ENCODE peak calls at places on chromosomes 1 and 21, in seven cellular contexts. T is breast epithelium, S is uterus, H is body of pancreas, V is transverse colon, E is upper lobe of left lung, K is H54. W is an unnamed sample.

GRCh38 chr1:92219028-92219427 is 1.3 kb downstream of the C1orf146 start:
- DNase-seq in K (no peak), E (no peak), H (no peak), V (no peak), S (no peak), T (no peak), W (no peak)

GRCh38 chr1:73839922-73840321 is 358.1 kb downstream of the LRRIQ3 start:
- DNase-seq in E (no peak), V (no peak), H (no peak), S (no peak), T (no peak), K (no peak), W (peak)

GRCh38 chr1:40872266-40872665 is 10.1 kb upstream of the CITED4 start:
- DNase-seq in E (no peak), H (no peak), T (no peak), V (no peak), K (no peak), S (no peak), W (no peak)

GRCh38 chr1:208329291-208329690 is 85.1 kb upstream of the PLXNA2 start:
- DNase-seq in V (no peak), E (no peak), S (no peak), H (no peak), T (no peak), K (no peak), W (no peak)

GRCh38 chr1:111738436-111739221 is 566 bp downstream of the INKA2 start:
- DNase-seq in H (peak), E (peak), T (peak), S (peak), V (peak), K (peak), W (peak)

GRCh38 chr1:234998174-234998741 is 130.4 kb downstream of the TOMM20 start:
- DNase-seq in E (no peak), T (peak), S (peak), K (no peak), H (no peak), V (peak), W (no peak)

GRCh38 chr1:7534061-7534825 is 236.9 kb upstream of the VAMP3 start:
- DNase-seq in S (no peak), E (no peak), K (no peak), T (no peak), V (no peak), H (no peak), W (no peak)

GRCh38 chr1:178310685-178311105 is 186.1 kb downstream of the CLEC20A start:
- DNase-seq in V (no peak), S (no peak), K (peak), H (peak), E (no peak), T (no peak), W (peak)

GRCh38 chr21:31543191-31543590 is 116.3 kb upstream of the SOD1 start:
- DNase-seq in H (no peak), K (no peak), T (no peak), V (no peak), E (no peak), S (no peak), W (no peak)

GRCh38 chr21:38753114-38754100 is 52.3 kb upstream of the ETS2 start:
- DNase-seq in K (no peak), H (no peak), S (no peak), T (no peak), E (no peak), V (no peak), W (no peak)

GRCh38 chr1:47390843-47391242 is 25.2 kb upstream of the FOXE3 start:
- DNase-seq in V (peak), H (no peak), T (no peak), E (no peak), K (no peak), S (no peak), W (no peak)

GRCh38 chr1:192170196-192170984 is 12.1 kb downstream of the RGS18 start:
- DNase-seq in S (no peak), K (no peak), V (no peak), E (no peak), T (no peak), H (no peak), W (peak)

GRCh38 chr1:178959543-178960460 is 65.9 kb upstream of the FAM20B start:
- DNase-seq in S (no peak), K (no peak), T (no peak), H (no peak), V (no peak), E (no peak), W (no peak)

GRCh38 chr1:192668434-192668983 is 32.6 kb downstream of the RGS13 start:
- DNase-seq in T (no peak), H (no peak), S (no peak), K (no peak), E (no peak), V (peak), W (no peak)

GRCh38 chr1:166307261-166308188 is 140.7 kb upstream of the FAM78B start:
- DNase-seq in E (no peak), S (no peak), H (no peak), K (no peak), V (no peak), T (no peak), W (no peak)

GRCh38 chr1:226838456-226838855 is 32.0 kb upstream of the PSEN2 start:
- DNase-seq in K (no peak), V (no peak), S (no peak), E (no peak), T (no peak), H (no peak), W (no peak)

GRCh38 chr21:17491716-17492414 is 21.0 kb upstream of the CXADR start:
- DNase-seq in H (peak), S (peak), K (peak), E (no peak), V (no peak), T (no peak), W (no peak)

GRCh38 chr1:52268372-52268771 is 97.6 kb downstream of the CC2D1B start:
- DNase-seq in E (no peak), H (no peak), V (no peak), S (no peak), K (no peak), T (no peak), W (no peak)

GRCh38 chr1:151372411-151372934 is at the start of gene SELENBP1:
- DNase-seq in S (peak), V (peak), H (peak), T (peak), E (no peak), K (peak), W (peak)

GRCh38 chr1:93967276-93967675 is 58.0 kb upstream of the GCLM start:
- DNase-seq in V (no peak), K (no peak), S (no peak), H (no peak), T (no peak), E (no peak), W (no peak)

DNA sequence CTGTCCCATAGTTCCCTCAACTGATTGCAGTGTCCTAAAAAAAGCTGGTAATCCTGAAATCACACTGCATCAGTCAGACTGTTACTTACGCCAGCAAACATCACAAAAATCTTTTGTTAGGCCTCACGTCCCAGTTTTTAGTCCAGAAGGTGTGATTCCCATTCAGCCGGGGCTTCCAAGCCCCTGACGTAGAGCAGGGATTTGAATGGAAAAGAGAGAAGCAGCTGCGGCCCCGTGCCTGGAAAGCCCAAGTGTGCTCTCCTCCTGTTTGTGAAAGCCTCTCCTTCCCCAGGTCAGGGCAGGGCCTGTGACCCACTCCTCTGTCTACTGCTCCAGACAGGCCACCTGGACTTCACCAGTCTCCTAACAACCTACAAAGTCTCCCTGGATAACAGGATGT is 20.7 kb downstream of the KCNA10 start:
- DNase-seq in E (no peak), T (no peak), H (no peak), K (no peak), V (no peak), S (no peak), W (no peak)
- TF ChIP-seq POLR2A in E (no peak), T (no peak), H (no peak), K (no peak), V (no peak), S (no peak), W (no peak)

DNA sequence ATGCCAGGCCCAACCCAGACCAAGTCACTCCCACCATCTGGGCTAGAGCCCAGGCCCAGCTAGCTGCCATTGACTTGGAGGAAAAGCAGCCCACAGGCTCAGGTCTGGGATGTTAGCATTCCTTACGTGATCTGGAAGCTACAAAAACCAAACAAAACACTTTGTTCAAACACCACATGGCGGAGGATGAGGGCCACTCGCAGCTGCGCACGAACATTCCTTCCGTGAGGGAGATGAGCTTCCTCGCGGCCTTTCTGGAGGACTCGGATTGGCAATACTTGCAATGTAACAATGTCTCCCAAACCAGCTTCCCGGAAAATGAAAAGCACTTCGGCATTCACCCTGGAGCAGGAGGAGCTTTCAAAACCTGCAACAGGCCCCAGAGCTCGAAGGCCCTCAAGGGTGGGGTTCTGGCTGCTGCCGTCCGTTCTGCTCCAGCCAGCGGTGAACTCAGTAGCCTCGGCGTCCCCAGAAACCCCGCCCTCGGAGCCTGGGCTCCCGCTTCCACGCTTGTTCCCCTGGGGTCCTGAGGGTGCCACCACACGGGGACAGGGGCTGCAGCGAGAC is 40.5 kb downstream of the COL6A1 start:
- DNase-seq in E (peak), K (no peak), V (peak), T (no peak), S (peak), H (no peak), W (no peak)
- TF ChIP-seq POLR2A in E (no peak), K (no peak), V (no peak), T (no peak), S (no peak), H (no peak), W (no peak)

GRCh38 chr1:224730950-224731349 is 114.8 kb downstream of the CNIH3 start:
- DNase-seq in E (no peak), S (no peak), H (no peak), T (no peak), K (no peak), V (no peak), W (peak)

GRCh38 chr1:224733021-224733911 is 117.1 kb downstream of the CNIH3 start:
- DNase-seq in E (peak), K (peak), T (peak), V (no peak), H (no peak), S (no peak), W (no peak)

GRCh38 chr1:224731633-224732032 is 115.5 kb downstream of the CNIH3 start:
- DNase-seq in T (no peak), V (no peak), S (no peak), H (no peak), K (no peak), E (no peak), W (no peak)

GRCh38 chr1:224734261-224734935 is 118.3 kb downstream of the CNIH3 start:
- DNase-seq in T (no peak), H (no peak), S (no peak), K (no peak), E (no peak), V (no peak), W (no peak)

GRCh38 chr1:224732367-224733006 is 116.4 kb downstream of the CNIH3 start:
- DNase-seq in V (no peak), T (peak), K (no peak), H (peak), E (no peak), S (no peak), W (no peak)
- TF ChIP-seq POLR2A in V (no peak), T (no peak), K (no peak), H (no peak), E (no peak), S (no peak), W (no peak)

GRCh38 chr1:25904942-25905679 is 1.1 kb downstream of the STMN1 start:
- DNase-seq in V (peak), S (peak), T (peak), K (peak), H (peak), E (peak), W (peak)
- TF ChIP-seq POLR2A in V (no peak), S (no peak), T (no peak), K (no peak), H (no peak), E (no peak), W (no peak)

GRCh38 chr1:161044908-161045748 is 649 bp downstream of the USF1 start:
- DNase-seq in H (peak), K (peak), T (peak), E (peak), S (peak), V (peak), W (peak)
- TF ChIP-seq POLR2A in H (no peak), K (peak), T (no peak), E (peak), S (no peak), V (peak), W (no peak)

DNA sequence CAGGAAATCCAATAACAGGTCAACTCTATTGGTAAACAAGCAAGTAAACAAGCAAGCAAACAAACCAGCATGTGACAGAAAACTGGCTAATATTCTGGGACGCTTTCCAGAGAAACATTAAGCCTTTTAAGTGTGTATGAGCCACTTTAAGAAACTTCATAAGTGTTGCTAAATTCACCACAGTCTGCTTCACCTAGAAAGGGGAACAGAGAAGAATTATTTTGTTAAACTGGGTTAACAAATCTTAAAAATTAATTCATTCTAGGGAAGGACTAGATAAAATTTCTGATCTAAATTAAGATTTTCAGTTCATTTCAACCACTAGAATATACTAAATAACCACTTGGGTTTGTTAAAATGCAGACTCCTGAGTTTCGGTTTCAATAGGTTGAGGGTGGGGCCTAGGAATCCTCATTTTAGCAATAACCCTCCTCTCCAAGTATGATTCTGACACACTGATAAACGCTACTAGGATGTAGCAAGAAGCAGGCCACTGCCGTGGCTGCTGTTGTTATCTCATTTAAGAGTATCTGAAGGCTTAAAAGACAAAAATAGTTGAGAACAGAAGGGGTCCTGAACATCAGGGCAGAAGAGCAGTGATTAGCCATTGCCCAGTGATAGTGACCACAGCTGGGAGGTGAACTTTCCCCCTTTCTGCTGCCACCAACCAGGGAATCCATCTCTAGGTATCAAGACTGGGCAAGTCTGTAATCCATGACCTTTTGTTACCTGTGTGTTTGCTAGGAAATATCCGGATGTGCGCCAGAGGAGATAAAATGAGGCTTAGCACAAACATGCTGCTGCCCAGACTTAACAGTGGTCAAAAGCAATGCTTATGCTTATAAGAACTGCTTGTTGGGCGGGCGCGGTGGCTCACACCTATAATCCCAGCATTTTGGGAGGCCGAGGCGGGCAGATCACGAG is 11.2 kb downstream of the CREG1 start:
- DNase-seq in K (no peak), H (no peak), E (no peak), V (no peak), T (no peak), S (no peak), W (peak)
- TF ChIP-seq POLR2A in K (no peak), H (no peak), E (no peak), V (no peak), T (no peak), S (no peak), W (no peak)

GRCh38 chr1:155004352-155005075 is 1.9 kb downstream of the ZBTB7B start:
- DNase-seq in S (no peak), K (no peak), T (no peak), E (no peak), V (peak), H (no peak), W (no peak)

GRCh38 chr1:155002479-155003226 is at the start of gene ZBTB7B:
- DNase-seq in T (no peak), S (no peak), E (peak), V (peak), H (peak), K (no peak), W (peak)

GRCh38 chr1:155003766-155004351 is 1.3 kb downstream of the ZBTB7B start:
- DNase-seq in T (no peak), H (peak), V (peak), E (peak), K (peak), S (peak), W (peak)

GRCh38 chr1:155001688-155002474 is 721 bp upstream of the ZBTB7B start:
- DNase-seq in K (peak), V (peak), S (peak), E (peak), H (peak), T (peak), W (peak)

GRCh38 chr1:155003227-155003765 is 694 bp downstream of the ZBTB7B start:
- DNase-seq in E (peak), S (peak), T (no peak), K (no peak), V (peak), H (peak), W (peak)
- TF ChIP-seq POLR2A in E (no peak), S (no peak), T (no peak), K (no peak), V (peak), H (peak), W (peak)

W was measured in erythroblast.